ENCODE peak calls at places on chromosomes 6 and 20, in seven cellular contexts. One of them, this sample, is unnamed.

GRCh38 chr6:159595173-159595572 is 97.9 kb downstream of the SOD2 start:
- DNase-seq in gastrocnemius medialis: no peak
- DNase-seq in AG09309: no peak
- DNase-seq in fibroblast of lung: peak; percentile 63
- DNase-seq in sigmoid colon: no peak
- DNase-seq in psoas muscle: no peak
- DNase-seq in CD8-positive, alpha-beta T cell: no peak
- DNase-seq in this sample: peak; percentile 20

GRCh38 chr6:84066536-84066935 is 33.0 kb downstream of the MRAP2 start:
- DNase-seq in gastrocnemius medialis: no peak
- DNase-seq in AG09309: no peak
- DNase-seq in fibroblast of lung: no peak
- DNase-seq in sigmoid colon: no peak
- DNase-seq in psoas muscle: no peak
- DNase-seq in CD8-positive, alpha-beta T cell: no peak
- DNase-seq in this sample: no peak

GRCh38 chr6:98958791-98959190 is 11.0 kb upstream of the FBXL4 start:
- DNase-seq in gastrocnemius medialis: no peak
- DNase-seq in AG09309: no peak
- DNase-seq in fibroblast of lung: no peak
- DNase-seq in sigmoid colon: no peak
- DNase-seq in psoas muscle: no peak
- DNase-seq in CD8-positive, alpha-beta T cell: no peak
- DNase-seq in this sample: no peak

GRCh38 chr6:33589366-33589722 is 9.3 kb upstream of the BAK1 start:
- DNase-seq in gastrocnemius medialis: no peak
- DNase-seq in AG09309: no peak
- DNase-seq in fibroblast of lung: no peak
- DNase-seq in sigmoid colon: no peak
- DNase-seq in psoas muscle: no peak
- DNase-seq in CD8-positive, alpha-beta T cell: no peak
- DNase-seq in this sample: no peak

GRCh38 chr20:16929756-16930155 is 181.6 kb downstream of the OTOR start:
- DNase-seq in gastrocnemius medialis: no peak
- DNase-seq in AG09309: no peak
- DNase-seq in fibroblast of lung: no peak
- DNase-seq in sigmoid colon: no peak
- DNase-seq in psoas muscle: no peak
- DNase-seq in CD8-positive, alpha-beta T cell: no peak
- DNase-seq in this sample: peak; percentile 28

GRCh38 chr6:144262470-144263369 is 22.4 kb upstream of the UTRN start:
- DNase-seq in gastrocnemius medialis: no peak
- DNase-seq in AG09309: no peak
- DNase-seq in fibroblast of lung: no peak
- DNase-seq in sigmoid colon: no peak
- DNase-seq in psoas muscle: no peak
- DNase-seq in CD8-positive, alpha-beta T cell: no peak
- DNase-seq in this sample: no peak

GRCh38 chr6:90547079-90547478 is 39.8 kb downstream of the MAP3K7 start:
- DNase-seq in gastrocnemius medialis: no peak
- DNase-seq in AG09309: no peak
- DNase-seq in fibroblast of lung: no peak
- DNase-seq in sigmoid colon: no peak
- DNase-seq in psoas muscle: no peak
- DNase-seq in CD8-positive, alpha-beta T cell: no peak
- DNase-seq in this sample: no peak

GRCh38 chr20:21027569-21027968 is 78.6 kb downstream of the LINC00237 start:
- DNase-seq in gastrocnemius medialis: no peak
- DNase-seq in AG09309: no peak
- DNase-seq in fibroblast of lung: no peak
- DNase-seq in sigmoid colon: no peak
- DNase-seq in psoas muscle: no peak
- DNase-seq in CD8-positive, alpha-beta T cell: no peak
- DNase-seq in this sample: no peak

GRCh38 chr6:142926494-142927273 is 18.3 kb downstream of the HIVEP2 start:
- DNase-seq in gastrocnemius medialis: peak; percentile 83
- DNase-seq in AG09309: no peak
- DNase-seq in fibroblast of lung: peak; percentile 94
- DNase-seq in sigmoid colon: peak; percentile 93
- DNase-seq in psoas muscle: peak; percentile 93
- DNase-seq in CD8-positive, alpha-beta T cell: peak; percentile 73
- DNase-seq in this sample: peak; percentile 89

GRCh38 chr6:5359413-5359812 is 98.1 kb downstream of the FARS2 start:
- DNase-seq in gastrocnemius medialis: no peak
- DNase-seq in AG09309: no peak
- DNase-seq in fibroblast of lung: no peak
- DNase-seq in sigmoid colon: no peak
- DNase-seq in psoas muscle: no peak
- DNase-seq in CD8-positive, alpha-beta T cell: no peak
- DNase-seq in this sample: no peak

GRCh38 chr20:50220093-50220893 is 29.7 kb downstream of the CEBPB start:
- DNase-seq in gastrocnemius medialis: no peak
- DNase-seq in AG09309: no peak
- DNase-seq in fibroblast of lung: no peak
- DNase-seq in sigmoid colon: no peak
- DNase-seq in psoas muscle: no peak
- DNase-seq in CD8-positive, alpha-beta T cell: no peak
- DNase-seq in this sample: no peak

GRCh38 chr20:46739441-46740213 is 30.2 kb downstream of the SLC2A10 start:
- DNase-seq in gastrocnemius medialis: no peak
- DNase-seq in AG09309: no peak
- DNase-seq in fibroblast of lung: peak; percentile 15
- DNase-seq in sigmoid colon: no peak
- DNase-seq in psoas muscle: no peak
- DNase-seq in CD8-positive, alpha-beta T cell: no peak
- DNase-seq in this sample: no peak

DNA sequence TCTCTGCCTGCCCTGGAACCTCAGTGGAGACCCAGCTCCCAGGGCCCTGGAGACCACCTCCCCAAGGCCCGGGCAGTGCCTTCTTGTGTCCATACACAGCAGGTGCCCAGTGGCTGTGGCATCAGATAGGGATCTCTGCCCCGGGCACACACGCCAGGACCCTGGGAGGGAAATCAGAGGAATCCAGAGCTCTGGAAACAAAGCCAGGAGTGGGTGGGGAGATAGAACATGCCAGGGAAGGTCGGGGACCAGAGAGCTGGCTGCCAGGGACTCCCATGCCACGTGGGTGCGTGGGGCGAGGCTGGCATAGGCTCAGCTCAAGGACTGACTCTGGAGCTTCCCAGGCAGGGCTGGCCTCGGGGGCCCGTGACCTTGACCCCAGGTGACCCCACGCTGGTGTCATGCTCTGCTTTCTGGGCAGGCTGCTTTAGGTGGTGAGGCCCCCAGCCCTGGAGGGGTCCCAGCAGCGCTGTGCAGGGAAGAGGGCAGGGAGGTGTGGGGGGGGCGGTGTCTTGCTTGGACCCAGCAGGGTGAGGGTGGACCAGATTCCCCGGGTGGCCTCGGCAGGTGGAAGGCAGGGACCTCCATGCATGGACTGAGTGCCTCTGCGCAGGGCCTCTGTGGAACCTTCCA is 17.6 kb upstream of the GATA5 start:
- DNase-seq in gastrocnemius medialis: no peak
- DNase-seq in AG09309: no peak
- DNase-seq in fibroblast of lung: no peak
- DNase-seq in sigmoid colon: no peak
- DNase-seq in psoas muscle: no peak
- DNase-seq in CD8-positive, alpha-beta T cell: no peak
- DNase-seq in this sample: no peak
- H3K4me3 ChIP-seq in gastrocnemius medialis: no peak overlapping the region
- H3K4me3 ChIP-seq in AG09309: no peak overlapping the region
- H3K4me3 ChIP-seq in fibroblast of lung: no peak overlapping the region
- H3K4me3 ChIP-seq in sigmoid colon: no peak overlapping the region
- H3K4me3 ChIP-seq in psoas muscle: no peak overlapping the region
- H3K4me3 ChIP-seq in CD8-positive, alpha-beta T cell: no peak overlapping the region
- H3K4me3 ChIP-seq in this sample: no peak overlapping the region

DNA sequence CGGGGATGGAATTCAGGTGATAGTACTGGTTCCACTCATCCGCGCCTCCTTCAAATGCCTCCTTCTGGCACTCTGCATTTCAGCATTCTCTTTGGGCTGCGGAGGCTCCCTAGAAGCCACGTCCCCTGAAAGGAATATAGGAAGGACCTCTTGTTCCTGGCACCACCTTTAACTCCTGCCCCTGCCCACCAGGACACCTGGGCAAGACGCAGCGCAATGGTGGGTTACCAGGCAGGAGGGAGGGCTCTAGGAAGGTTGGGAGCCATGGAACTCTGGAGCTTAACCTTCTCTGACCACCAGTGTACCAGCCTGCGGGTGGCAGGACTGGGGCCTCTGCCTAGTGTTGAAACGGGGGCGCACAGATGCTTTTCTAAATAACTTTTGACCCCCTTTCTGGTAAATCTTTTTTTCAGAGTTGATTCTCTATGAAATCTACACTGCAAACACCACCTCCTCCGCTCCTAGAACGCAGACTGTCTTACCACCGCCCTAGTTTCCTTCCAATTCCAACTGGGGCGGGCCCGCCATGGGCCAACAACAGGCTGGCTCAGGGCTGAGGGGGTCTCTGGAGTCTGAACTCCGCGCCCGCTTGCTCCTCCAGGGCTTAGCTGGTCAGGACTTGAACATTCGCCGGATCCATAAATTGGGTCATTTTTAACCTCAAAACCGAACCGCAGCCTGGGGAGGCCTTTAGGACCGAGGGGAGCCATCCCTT is 871 bp upstream of the SYNDIG1 start:
- DNase-seq in gastrocnemius medialis: no peak
- DNase-seq in AG09309: no peak
- DNase-seq in fibroblast of lung: no peak
- DNase-seq in sigmoid colon: no peak
- DNase-seq in psoas muscle: no peak
- DNase-seq in CD8-positive, alpha-beta T cell: no peak
- DNase-seq in this sample: no peak
- H3K4me3 ChIP-seq in gastrocnemius medialis: no peak overlapping the region
- H3K4me3 ChIP-seq in AG09309: peak overlapping the region; percentile 50
- H3K4me3 ChIP-seq in fibroblast of lung: no peak overlapping the region
- H3K4me3 ChIP-seq in sigmoid colon: peak overlapping the region; percentile 56
- H3K4me3 ChIP-seq in psoas muscle: peak overlapping the region; percentile 51
- H3K4me3 ChIP-seq in CD8-positive, alpha-beta T cell: no peak overlapping the region
- H3K4me3 ChIP-seq in this sample: peak overlapping the region; percentile 52

GRCh38 chr6:31354788-31355539 is 2.0 kb downstream of the HLA-B start:
- DNase-seq in gastrocnemius medialis: no peak
- DNase-seq in AG09309: no peak
- DNase-seq in fibroblast of lung: no peak
- DNase-seq in sigmoid colon: no peak
- DNase-seq in psoas muscle: no peak
- DNase-seq in CD8-positive, alpha-beta T cell: no peak
- DNase-seq in this sample: no peak
- H3K4me3 ChIP-seq in gastrocnemius medialis: peak overlapping the region; percentile 36
- H3K4me3 ChIP-seq in AG09309: no peak overlapping the region
- H3K4me3 ChIP-seq in fibroblast of lung: no peak overlapping the region
- H3K4me3 ChIP-seq in sigmoid colon: peak overlapping the region; percentile 68
- H3K4me3 ChIP-seq in psoas muscle: peak overlapping the region; percentile 67
- H3K4me3 ChIP-seq in CD8-positive, alpha-beta T cell: peak overlapping the region; percentile 92
- H3K4me3 ChIP-seq in this sample: no peak overlapping the region

GRCh38 chr20:9514461-9515210 is at the start of gene LAMP5:
- DNase-seq in gastrocnemius medialis: no peak
- DNase-seq in AG09309: no peak
- DNase-seq in fibroblast of lung: peak; percentile 32
- DNase-seq in sigmoid colon: no peak
- DNase-seq in psoas muscle: no peak
- DNase-seq in CD8-positive, alpha-beta T cell: no peak
- DNase-seq in this sample: peak; percentile 29
- H3K4me3 ChIP-seq in gastrocnemius medialis: no peak within 1 kb of the TSS
- H3K4me3 ChIP-seq in AG09309: no peak within 1 kb of the TSS
- H3K4me3 ChIP-seq in fibroblast of lung: no peak within 1 kb of the TSS
- H3K4me3 ChIP-seq in sigmoid colon: peak within 1 kb of the TSS; percentile 28
- H3K4me3 ChIP-seq in psoas muscle: peak within 1 kb of the TSS; percentile 30
- H3K4me3 ChIP-seq in CD8-positive, alpha-beta T cell: no peak within 1 kb of the TSS
- H3K4me3 ChIP-seq in this sample: peak within 1 kb of the TSS; percentile 30

DNA sequence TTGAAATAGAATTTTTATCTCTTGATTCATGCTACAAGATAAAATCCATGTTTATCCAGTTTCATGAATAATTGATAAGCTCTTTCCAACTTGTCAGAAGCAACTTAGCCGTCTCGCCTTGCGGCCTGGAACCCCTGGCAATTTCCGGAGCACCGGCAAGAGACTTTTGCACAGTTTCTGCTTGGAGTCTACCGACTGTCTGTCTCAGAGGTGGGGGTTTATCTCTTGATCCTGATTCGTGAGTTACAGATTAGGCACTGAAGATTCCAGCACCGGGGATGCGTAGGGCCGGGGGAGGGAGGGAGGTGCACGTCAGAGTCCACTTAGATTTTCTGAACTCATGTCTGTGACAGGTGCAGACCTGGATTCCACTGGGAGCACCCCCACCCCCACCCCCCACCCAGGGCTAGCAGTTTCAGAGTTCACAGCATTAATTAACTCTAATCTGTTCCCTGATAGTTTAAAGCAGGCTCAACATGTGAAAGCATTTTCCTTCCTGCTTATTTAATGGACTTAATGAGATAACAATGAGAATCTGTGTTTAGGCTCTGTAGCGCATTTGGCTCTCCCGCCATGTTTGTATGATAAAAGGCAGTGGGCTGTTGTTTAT is 8.0 kb upstream of the APCDD1L start:
- DNase-seq in gastrocnemius medialis: no peak
- DNase-seq in AG09309: no peak
- DNase-seq in fibroblast of lung: peak; percentile 25
- DNase-seq in sigmoid colon: no peak
- DNase-seq in psoas muscle: no peak
- DNase-seq in CD8-positive, alpha-beta T cell: no peak
- DNase-seq in this sample: no peak
- H3K4me3 ChIP-seq in gastrocnemius medialis: no peak overlapping the region
- H3K4me3 ChIP-seq in AG09309: no peak overlapping the region
- H3K4me3 ChIP-seq in fibroblast of lung: no peak overlapping the region
- H3K4me3 ChIP-seq in sigmoid colon: no peak overlapping the region
- H3K4me3 ChIP-seq in psoas muscle: no peak overlapping the region
- H3K4me3 ChIP-seq in CD8-positive, alpha-beta T cell: no peak overlapping the region
- H3K4me3 ChIP-seq in this sample: no peak overlapping the region

GRCh38 chr6:13229205-13230085 is 98.9 kb downstream of the TBC1D7 start:
- DNase-seq in gastrocnemius medialis: no peak
- DNase-seq in AG09309: no peak
- DNase-seq in fibroblast of lung: no peak
- DNase-seq in sigmoid colon: no peak
- DNase-seq in psoas muscle: no peak
- DNase-seq in CD8-positive, alpha-beta T cell: peak; percentile 1
- DNase-seq in this sample: peak; percentile 2
- H3K4me3 ChIP-seq in gastrocnemius medialis: no peak overlapping the region
- H3K4me3 ChIP-seq in AG09309: no peak overlapping the region
- H3K4me3 ChIP-seq in fibroblast of lung: no peak overlapping the region
- H3K4me3 ChIP-seq in sigmoid colon: no peak overlapping the region
- H3K4me3 ChIP-seq in psoas muscle: no peak overlapping the region
- H3K4me3 ChIP-seq in CD8-positive, alpha-beta T cell: no peak overlapping the region
- H3K4me3 ChIP-seq in this sample: no peak overlapping the region

GRCh38 chr6:45807610-45808009 is 208.1 kb downstream of the CLIC5 start:
- DNase-seq in gastrocnemius medialis: no peak
- DNase-seq in AG09309: no peak
- DNase-seq in fibroblast of lung: no peak
- DNase-seq in sigmoid colon: no peak
- DNase-seq in psoas muscle: no peak
- DNase-seq in CD8-positive, alpha-beta T cell: no peak
- DNase-seq in this sample: no peak
- H3K4me3 ChIP-seq in gastrocnemius medialis: no peak overlapping the region
- H3K4me3 ChIP-seq in AG09309: no peak overlapping the region
- H3K4me3 ChIP-seq in fibroblast of lung: no peak overlapping the region
- H3K4me3 ChIP-seq in sigmoid colon: no peak overlapping the region
- H3K4me3 ChIP-seq in psoas muscle: no peak overlapping the region
- H3K4me3 ChIP-seq in CD8-positive, alpha-beta T cell: no peak overlapping the region
- H3K4me3 ChIP-seq in this sample: no peak overlapping the region

This sample was measured in brain microvascular endothelial cell.